ENCODE peak calls at places on chromosome 17, in four cellular contexts. G, Q, M and Y are unnamed samples.

GRCh38 chr17:3765981-3766380 is 35.0 kb downstream of the ITGAE start:
- DNase-seq in G (no peak), Q (no peak), M (no peak), Y (no peak)

GRCh38 chr17:64682261-64683181 is 20.4 kb upstream of the SMURF2 start:
- DNase-seq in Q (no peak), G (peak; percentile 79), M (no peak), Y (no peak)

GRCh38 chr17:80906364-80907259 is 85.0 kb upstream of the CHMP6 start:
- DNase-seq in G (no peak), Q (no peak), M (no peak), Y (no peak)

GRCh38 chr17:1467898-1468492 is 12.0 kb upstream of the CRK start:
- DNase-seq in Q (no peak), M (no peak), G (no peak), Y (no peak)

GRCh38 chr17:48134912-48135480 is 27.4 kb downstream of the SNX11 start:
- DNase-seq in Q (no peak), M (no peak), G (no peak), Y (no peak)

GRCh38 chr17:69912819-69913218 is 162.2 kb upstream of the KCNJ16 start:
- DNase-seq in G (no peak), Q (no peak), M (no peak), Y (no peak)

GRCh38 chr17:34711646-34712045 is 132.3 kb downstream of the TMEM132E start:
- DNase-seq in G (no peak), Q (no peak), M (no peak), Y (no peak)

GRCh38 chr17:75737133-75737962 is 16.1 kb downstream of the ITGB4 start:
- DNase-seq in M (no peak), Q (no peak), G (no peak), Y (no peak)

GRCh38 chr17:50037321-50038107 is 18.4 kb upstream of the ITGA3 start:
- DNase-seq in G (peak; percentile 84), Q (no peak), M (peak; percentile 52), Y (no peak)

GRCh38 chr17:18261146-18261515 is 669 bp downstream of the MIEF2 start:
- DNase-seq in M (peak; percentile 51), G (peak; percentile 51), Q (peak; percentile 68), Y (no peak)

GRCh38 chr17:56891751-56892150 is 22.1 kb downstream of the TRIM25 start:
- DNase-seq in G (peak; percentile 38), M (peak; percentile 35), Q (no peak), Y (no peak)

GRCh38 chr17:34276826-34277225 is 6.8 kb downstream of the CCL7 start:
- DNase-seq in Q (no peak), M (no peak), G (peak; percentile 6), Y (no peak)

GRCh38 chr17:48910370-48910769 is 2.2 kb downstream of the UBE2Z start:
- DNase-seq in G (no peak), Q (peak; percentile 50), M (no peak), Y (no peak)

GRCh38 chr17:72613411-72614292 is 478.8 kb downstream of the SLC39A11 start:
- DNase-seq in M (no peak), G (peak; percentile 78), Q (no peak), Y (no peak)

GRCh38 chr17:43360739-43361498 is 37.9 kb upstream of the ARL4D start:
- DNase-seq in Q (peak; percentile 95), M (peak; percentile 92), G (peak; percentile 100), Y (peak; percentile 56)

GRCh38 chr17:82338858-82339633 is 5.5 kb upstream of the SECTM1 start:
- DNase-seq in G (peak; percentile 76), Q (peak; percentile 62), M (peak; percentile 47), Y (no peak)

GRCh38 chr17:35895602-35896001 is 15.4 kb upstream of the CCL5 start:
- DNase-seq in Q (no peak), G (peak; percentile 83), M (no peak), Y (no peak)

GRCh38 chr17:64319531-64319930 is 56.5 kb upstream of the TEX2 start:
- DNase-seq in G (no peak), Q (no peak), M (peak; percentile 74), Y (no peak)

GRCh38 chr17:1438593-1439083 is 17.4 kb downstream of the CRK start:
- DNase-seq in Q (no peak), M (peak; percentile 68), G (peak; percentile 81), Y (no peak)

GRCh38 chr17:79968116-79968515 is 67.6 kb downstream of the TBC1D16 start:
- DNase-seq in G (no peak), M (no peak), Q (no peak), Y (no peak)

GRCh38 chr17:6591599-6592158 is 35.3 kb upstream of the PITPNM3 start:
- DNase-seq in G (peak; percentile 95), Q (peak; percentile 32), M (no peak), Y (no peak)

GRCh38 chr17:34354637-34355036 is 1.6 kb upstream of the CCL13 start:
- DNase-seq in M (no peak), Q (no peak), G (peak; percentile 38), Y (no peak)

GRCh38 chr17:43830510-43831145 is 2.3 kb downstream of the MPP3 start:
- DNase-seq in G (no peak), M (no peak), Q (no peak), Y (no peak)

GRCh38 chr17:40092581-40092980 is 7.8 kb downstream of the NR1D1 start:
- DNase-seq in Q (no peak), M (no peak), G (no peak), Y (no peak)

GRCh38 chr17:59652119-59652518 is 32.4 kb downstream of the CLTC start:
- DNase-seq in G (peak; percentile 88), M (no peak), Q (no peak), Y (no peak)

GRCh38 chr17:77632619-77633018 is 325.9 kb upstream of the TNRC6C start:
- DNase-seq in M (no peak), G (no peak), Q (no peak), Y (no peak)

GRCh38 chr17:77637807-77638182 is 320.7 kb upstream of the TNRC6C start:
- DNase-seq in Q (no peak), M (no peak), G (no peak), Y (no peak)

GRCh38 chr17:77636835-77637806 is 321.4 kb upstream of the TNRC6C start:
- DNase-seq in M (no peak), Q (no peak), G (no peak), Y (no peak)

GRCh38 chr17:77635176-77635575 is 323.3 kb upstream of the TNRC6C start:
- DNase-seq in G (no peak), Q (no peak), M (no peak), Y (no peak)

GRCh38 chr17:77634710-77635109 is 323.8 kb upstream of the TNRC6C start:
- DNase-seq in G (no peak), M (no peak), Q (no peak), Y (no peak)
- TF ChIP-seq CTCF in G (no peak), M (no peak), Q (no peak), Y (no peak)

DNA sequence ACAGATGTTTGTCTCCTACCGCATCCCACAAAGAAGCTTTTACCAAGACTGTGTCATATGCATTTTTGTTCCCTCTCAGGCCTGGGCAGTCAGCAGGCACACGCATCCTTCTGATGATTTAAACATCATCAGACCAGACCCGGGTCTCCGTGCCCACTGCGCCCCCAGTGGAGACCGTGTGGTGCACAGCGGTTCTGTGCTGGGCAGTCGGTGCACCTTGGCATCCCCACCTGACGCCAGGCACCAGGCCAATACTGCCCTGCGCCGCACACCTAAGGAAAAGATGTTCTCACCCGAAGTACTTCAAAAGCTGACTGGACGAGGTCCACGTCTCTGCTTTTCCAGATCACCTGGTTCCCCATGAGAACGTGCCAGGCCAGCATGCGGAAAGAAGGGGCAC is 10.6 kb upstream of the PLD6 start:
- DNase-seq in Q (no peak), M (no peak), G (no peak), Y (no peak)
- TF ChIP-seq CTCF in Q (no peak), M (no peak), G (no peak), Y (no peak)

GRCh38 chr17:74380086-74380958 is 13.0 kb downstream of the GPR142 start:
- DNase-seq in M (no peak), Q (peak; percentile 49), G (no peak), Y (no peak)

GRCh38 chr17:74383140-74383539 is 15.8 kb downstream of the GPR142 start:
- DNase-seq in Q (no peak), M (no peak), G (no peak), Y (no peak)

GRCh38 chr17:74374786-74375185 is 7.5 kb downstream of the GPR142 start:
- DNase-seq in Q (no peak), M (no peak), G (no peak), Y (no peak)

GRCh38 chr17:74380959-74381808 is 13.9 kb downstream of the GPR142 start:
- DNase-seq in G (no peak), Q (no peak), M (no peak), Y (no peak)

DNA sequence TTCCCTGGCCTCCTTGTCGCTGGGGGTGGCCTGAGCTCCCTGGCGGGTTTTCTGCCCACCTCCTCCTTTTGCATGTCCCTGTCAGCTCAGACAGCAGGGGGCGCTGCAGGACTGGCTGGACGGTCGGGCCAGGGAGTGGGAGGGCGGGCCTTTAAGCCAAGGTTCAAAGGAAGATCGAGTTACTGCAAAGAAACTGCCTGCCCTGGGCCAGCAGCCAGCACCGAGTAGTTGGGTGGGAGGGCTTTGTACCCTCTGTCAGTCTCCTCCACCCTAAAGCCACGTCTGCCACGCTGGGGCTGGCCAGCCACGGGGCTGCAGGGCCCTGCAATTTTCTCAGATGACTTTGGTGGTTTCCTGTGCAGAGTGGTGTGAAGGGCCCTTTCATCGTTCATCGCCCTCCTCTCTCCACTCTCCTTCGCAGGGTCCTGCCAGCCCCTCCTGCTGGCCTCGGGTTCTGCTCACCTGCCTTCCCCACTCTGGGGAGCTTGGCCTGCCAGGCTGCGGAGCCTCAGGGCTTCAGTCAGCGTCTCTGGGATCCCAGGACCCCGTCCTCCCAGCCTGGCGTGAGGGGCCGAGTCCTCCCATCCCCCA is 12.3 kb downstream of the GPR142 start:
- DNase-seq in M (peak; percentile 94), Q (peak; percentile 95), G (peak; percentile 71), Y (peak; percentile 98)
- TF ChIP-seq CTCF in M (peak; percentile 97), Q (peak; percentile 93), G (peak; percentile 88), Y (peak; percentile 98)

DNA sequence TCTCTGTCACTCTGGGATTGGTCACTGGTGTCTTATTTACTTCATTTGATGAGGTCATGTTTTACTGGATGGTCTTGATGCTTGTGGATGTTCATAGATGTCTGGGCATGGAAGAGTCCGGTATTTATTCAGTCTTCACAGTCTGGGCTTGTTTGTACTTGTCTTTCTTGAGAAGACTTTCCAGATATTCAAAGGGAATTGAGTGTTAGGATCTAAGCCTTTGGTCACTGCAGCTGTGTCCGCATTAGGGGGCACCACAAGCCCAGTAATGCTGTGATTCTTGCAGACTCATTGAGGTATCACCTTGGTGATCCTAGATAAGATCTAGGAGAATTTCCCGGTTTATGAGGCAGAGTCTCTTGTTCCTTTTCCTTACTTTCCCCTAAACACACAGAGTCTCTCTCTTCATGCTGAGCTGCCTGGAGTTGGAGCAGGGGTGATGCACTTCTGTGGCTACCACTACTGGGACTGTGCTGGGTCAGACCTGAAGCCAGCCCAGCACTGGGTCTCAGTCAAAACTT is 214.7 kb downstream of the SPECC1 start:
- DNase-seq in Q (no peak), G (no peak), M (no peak), Y (no peak)
- TF ChIP-seq CTCF in Q (no peak), G (no peak), M (no peak), Y (no peak)

DNA sequence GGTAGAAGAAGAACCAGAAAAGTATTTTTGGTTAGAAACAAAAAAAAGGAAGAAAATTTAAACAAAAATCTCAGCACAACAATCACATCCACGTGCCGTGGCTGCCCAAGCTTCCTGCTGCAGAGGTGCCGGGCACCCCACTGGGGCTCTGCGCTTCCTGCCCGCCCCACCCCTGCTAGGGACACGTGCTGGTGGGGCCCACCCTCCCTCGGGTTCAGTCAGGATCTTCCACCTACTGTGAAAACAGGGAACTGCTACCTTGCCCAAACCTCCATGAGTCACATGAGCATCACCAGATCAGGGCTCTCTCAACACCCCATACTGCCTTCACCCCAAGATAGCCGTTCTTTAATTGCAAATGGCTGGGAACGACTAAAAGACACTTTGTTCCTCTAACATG is 24.4 kb upstream of the CYTH1 start:
- DNase-seq in G (no peak), M (no peak), Q (no peak), Y (no peak)
- TF ChIP-seq CTCF in G (no peak), M (no peak), Q (no peak), Y (no peak)